ENCODE peak calls at places on chromosomes 11 and 22, in nine cellular contexts. F is colonic mucosa; U is CD4-positive, alpha-beta memory T cell; M is aorta; L is CD8-positive, alpha-beta memory T cell; V is A673; A is spleen; J is tibial nerve; X is SK-N-SH. C is an unnamed sample.

GRCh38 chr11:102882389-102883024 is 7.7 kb upstream of the MMP12 start:
- DNase-seq in F (no peak), U (no peak), M (no peak), L (no peak), V (no peak), A (no peak), J (no peak), X (no peak), C (no peak)

GRCh38 chr11:67649634-67650540 is 643 bp downstream of the ACY3 start:
- DNase-seq in F (peak; percentile 56), U (no peak), M (no peak), L (no peak), V (no peak), A (no peak), J (no peak), X (no peak), C (peak; percentile 39)

GRCh38 chr11:87356428-87356827 is 318.7 kb downstream of the TMEM135 start:
- DNase-seq in F (peak; percentile 38), U (no peak), M (no peak), L (no peak), V (no peak), A (no peak), J (no peak), X (no peak), C (peak; percentile 23)

GRCh38 chr11:95087171-95087570 is 2.5 kb upstream of the ENDOD1 start:
- DNase-seq in F (no peak), U (no peak), M (no peak), L (no peak), V (no peak), A (no peak), J (no peak), X (no peak), C (no peak)

GRCh38 chr22:43996170-43996980 is 27.7 kb upstream of the PARVB start:
- DNase-seq in F (peak; percentile 46), U (peak; percentile 69), M (peak; percentile 81), L (peak; percentile 57), V (no peak), A (peak; percentile 94), J (peak; percentile 40), X (no peak), C (peak; percentile 50)

GRCh38 chr11:107591446-107592236 is 694 bp downstream of the ELMOD1 start:
- DNase-seq in F (no peak), U (peak; percentile 9), M (no peak), L (no peak), V (no peak), A (no peak), J (no peak), X (peak; percentile 68), C (peak; percentile 11)

GRCh38 chr22:17832665-17833064 is 58.4 kb upstream of the BID start:
- DNase-seq in F (peak; percentile 74), U (no peak), M (no peak), L (no peak), V (no peak), A (no peak), J (no peak), X (no peak), C (no peak)

GRCh38 chr11:61065955-61066638 is 36.2 kb upstream of the CD5 start:
- DNase-seq in F (no peak), U (no peak), M (no peak), L (no peak), V (no peak), A (no peak), J (no peak), X (no peak), C (no peak)

DNA sequence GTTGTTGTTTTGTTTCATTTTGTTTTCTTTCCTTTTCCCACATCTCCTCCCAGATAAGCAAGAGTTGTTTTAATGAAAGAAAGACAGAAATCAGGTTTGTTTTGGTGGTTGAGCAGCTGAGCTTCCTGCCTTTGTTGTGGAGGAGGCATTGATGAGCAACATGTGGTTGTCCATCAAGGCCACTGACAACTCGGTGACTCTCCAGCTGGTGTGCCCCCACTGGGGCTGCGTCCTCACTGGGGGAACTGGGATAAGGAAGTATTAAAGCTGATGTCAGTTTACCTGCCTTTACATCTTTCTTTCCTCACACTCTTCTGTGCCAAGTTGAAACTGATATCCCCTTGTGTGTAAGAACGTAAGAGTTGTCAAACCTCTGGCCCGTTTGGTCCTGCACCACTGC is 5.9 kb downstream of the VPS26B start:
- DNase-seq in F (no peak), U (no peak), M (no peak), L (no peak), V (no peak), A (no peak), J (no peak), X (no peak), C (no peak)
- H3K4me1 ChIP-seq in F (peaks cover 7% of the 10 kb centered on the region), U (peaks cover 62% of the 10 kb centered on the region), M (no peaks in the 10 kb centered on the region), L (peaks cover 66% of the 10 kb centered on the region), V (no peaks in the 10 kb centered on the region), A (peaks cover 74% of the 10 kb centered on the region), J (peaks cover 9% of the 10 kb centered on the region), X (peaks cover 6% of the 10 kb centered on the region), C (peaks cover 21% of the 10 kb centered on the region)

GRCh38 chr11:34613462-34614183 is 7.3 kb upstream of the EHF start:
- DNase-seq in F (peak; percentile 4), U (no peak), M (no peak), L (no peak), V (no peak), A (no peak), J (no peak), X (no peak), C (no peak)

GRCh38 chr11:34616830-34617504 is 3.9 kb upstream of the EHF start:
- DNase-seq in F (no peak), U (no peak), M (no peak), L (no peak), V (no peak), A (no peak), J (no peak), X (no peak), C (no peak)

GRCh38 chr11:34613015-34613414 is 7.9 kb upstream of the EHF start:
- DNase-seq in F (peak; percentile 11), U (no peak), M (no peak), L (no peak), V (no peak), A (no peak), J (no peak), X (no peak), C (no peak)

GRCh38 chr11:34616086-34616485 is 4.8 kb upstream of the EHF start:
- DNase-seq in F (peak; percentile 12), U (no peak), M (no peak), L (no peak), V (no peak), A (no peak), J (no peak), X (no peak), C (no peak)

DNA sequence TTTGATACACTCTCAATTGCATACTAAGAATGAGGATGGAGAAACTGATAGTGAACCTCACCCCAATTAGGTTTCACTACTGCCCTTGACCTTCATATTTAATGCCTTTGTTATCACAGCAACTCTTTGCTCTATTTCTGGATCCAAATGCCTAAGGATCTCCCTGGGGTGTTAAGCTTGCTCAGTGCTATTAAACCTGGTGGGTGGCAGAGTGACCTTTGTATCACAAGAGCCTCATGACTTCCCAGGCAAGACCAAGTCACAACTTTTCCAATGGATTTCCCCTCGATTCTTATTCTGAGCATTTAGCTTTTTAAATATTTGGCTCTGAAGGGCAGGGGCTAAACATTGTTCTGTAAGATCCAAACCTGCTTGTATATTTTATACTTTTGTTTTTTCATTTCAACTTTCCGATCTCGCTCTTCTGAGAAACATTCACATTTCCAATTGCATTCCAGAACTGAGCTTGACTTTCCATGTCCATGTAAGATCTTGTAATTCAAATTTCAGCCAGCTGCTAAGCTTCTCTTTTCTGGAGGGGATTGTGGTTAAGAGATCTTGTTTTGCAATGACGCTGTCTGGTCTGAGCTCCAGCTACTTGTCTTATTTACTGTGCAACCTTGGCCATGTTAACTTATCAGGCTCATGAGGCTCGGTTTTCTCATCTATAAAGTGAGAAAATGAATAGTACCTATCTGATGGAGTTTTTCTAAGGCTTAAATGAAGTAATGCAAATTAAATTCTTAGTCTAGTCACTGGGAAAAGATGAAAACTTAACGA is 6.4 kb upstream of the EHF start:
- DNase-seq in F (peak; percentile 16), U (no peak), M (no peak), L (no peak), V (no peak), A (no peak), J (peak; percentile 21), X (no peak), C (no peak)
- H3K27ac ChIP-seq in F (no peak overlapping the region), U (no peak overlapping the region), M (no peak overlapping the region), L (no peak overlapping the region), V (no peak overlapping the region), A (no peak overlapping the region), J (no peak overlapping the region), X (no peak overlapping the region), C (no peak overlapping the region)

GRCh38 chr22:21448627-21449416 is 18.4 kb upstream of the TMEM191C start:
- DNase-seq in F (no peak), U (no peak), M (peak; percentile 29), L (no peak), V (no peak), A (no peak), J (no peak), X (no peak), C (no peak)

GRCh38 chr22:21449531-21450319 is 17.5 kb upstream of the TMEM191C start:
- DNase-seq in F (peak; percentile 14), U (no peak), M (peak; percentile 26), L (no peak), V (no peak), A (peak; percentile 58), J (no peak), X (no peak), C (no peak)

GRCh38 chr22:21446128-21446826 is 20.9 kb upstream of the TMEM191C start:
- DNase-seq in F (no peak), U (no peak), M (peak; percentile 35), L (no peak), V (no peak), A (peak; percentile 64), J (no peak), X (no peak), C (no peak)

GRCh38 chr22:21446827-21447690 is 20.1 kb upstream of the TMEM191C start:
- DNase-seq in F (no peak), U (no peak), M (peak; percentile 40), L (no peak), V (no peak), A (peak; percentile 58), J (no peak), X (no peak), C (no peak)

DNA sequence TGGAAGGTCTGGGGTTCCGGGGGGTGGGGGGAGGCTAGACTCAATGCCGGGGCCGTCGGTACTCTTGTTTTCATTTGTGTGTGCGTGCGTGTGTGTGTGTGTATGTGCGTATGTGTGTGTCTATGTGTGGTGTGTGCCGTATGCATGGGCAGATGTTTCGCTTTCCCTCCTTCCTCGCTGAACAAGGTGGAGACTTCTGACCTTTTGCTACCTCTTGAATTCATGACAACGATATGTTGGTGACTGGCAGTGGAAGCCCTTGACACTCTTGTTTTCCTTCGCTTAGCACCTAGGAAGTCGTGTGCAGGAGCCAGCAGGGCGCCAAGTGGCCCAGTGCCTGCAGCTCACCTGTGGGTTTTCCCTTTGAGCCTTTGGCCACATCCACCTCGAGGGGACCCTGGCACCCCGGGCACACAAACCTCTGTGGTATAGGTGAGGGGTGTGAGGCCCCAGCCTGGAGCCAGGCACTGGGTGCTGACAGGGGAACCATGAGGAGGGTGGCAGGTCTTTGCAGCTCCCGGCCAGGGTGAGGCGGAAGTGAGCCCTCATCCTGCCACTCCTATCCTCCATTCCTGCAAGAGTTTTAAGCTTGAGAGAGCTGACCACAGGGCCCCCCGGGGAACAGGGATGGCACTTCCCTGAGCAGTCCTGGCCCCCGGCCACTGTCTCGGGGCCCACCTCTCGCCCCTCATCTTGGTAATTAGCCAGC is 19.3 kb upstream of the TMEM191C start:
- DNase-seq in F (no peak), U (no peak), M (peak; percentile 29), L (no peak), V (peak; percentile 24), A (peak; percentile 55), J (no peak), X (peak; percentile 58), C (no peak)
- H3K4me1 ChIP-seq in F (no peaks in the 10 kb centered on the region), U (no peaks in the 10 kb centered on the region), M (no peaks in the 10 kb centered on the region), L (no peaks in the 10 kb centered on the region), V (no peaks in the 10 kb centered on the region), A (no peaks in the 10 kb centered on the region), J (peaks cover 4% of the 10 kb centered on the region), X (no peaks in the 10 kb centered on the region), C (no peaks in the 10 kb centered on the region)

DNA sequence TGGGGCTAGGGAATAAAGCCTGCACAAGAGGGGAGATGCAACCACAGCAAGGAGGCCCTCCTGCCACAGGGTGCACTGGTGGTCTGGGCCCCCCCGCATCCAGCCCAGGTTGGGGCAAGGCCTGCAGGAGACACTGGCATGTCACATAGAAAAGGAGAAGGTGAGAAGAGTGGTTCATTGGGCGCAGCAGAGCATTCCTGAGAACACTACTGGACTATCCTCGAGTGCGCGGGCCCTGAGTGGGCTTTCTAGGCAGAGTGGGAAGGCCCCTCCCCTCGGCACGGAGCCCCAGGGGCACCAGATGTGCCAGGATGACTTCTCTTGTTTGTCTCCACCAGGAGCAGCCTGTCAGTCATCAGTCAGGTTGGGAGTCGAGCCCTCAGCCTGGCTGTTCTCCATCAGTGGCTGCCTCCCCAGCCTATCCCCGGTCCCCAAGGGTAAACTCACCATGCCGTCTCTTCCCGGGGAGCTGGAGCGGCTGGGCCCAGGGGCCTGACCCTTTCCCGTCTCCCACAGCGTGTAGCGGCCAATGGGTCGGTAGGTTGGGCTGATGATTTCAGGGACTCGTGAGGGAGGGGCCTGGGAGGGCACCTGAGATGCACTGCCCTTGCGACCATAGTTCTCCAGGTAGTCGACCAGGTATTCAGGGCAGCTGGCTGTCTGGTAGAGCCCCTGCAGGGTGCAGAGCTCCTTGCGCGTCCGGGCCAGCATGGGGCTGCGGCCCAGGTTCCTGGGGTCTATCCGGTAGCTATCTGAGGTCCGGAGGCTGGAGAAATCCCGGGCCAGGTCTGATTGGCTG is 9.0 kb downstream of the USP2 start:
- DNase-seq in F (no peak), U (no peak), M (no peak), L (no peak), V (no peak), A (no peak), J (no peak), X (no peak), C (no peak)
- H3K27ac ChIP-seq in F (no peak overlapping the region), U (no peak overlapping the region), M (no peak overlapping the region), L (no peak overlapping the region), V (no peak overlapping the region), A (no peak overlapping the region), J (peak overlapping the region; percentile 31), X (peak overlapping the region; percentile 16), C (no peak overlapping the region)

C was measured in MM.1S.